ENCODE peak calls at places on chromosomes 16 and 17, in six cellular contexts. T is left ventricle myocardium superior, I is NCI-H774, U is T-helper 2 cell, Q is C1 segment of cervical spinal cord, W is cerebellar nuclear complex. F is an unnamed sample.
A peak's percentile ranks its signal among the peaks of the same experiment; 100 is the strongest.

GRCh38 chr16:19235478-19235877 is 50.1 kb upstream of the CLEC19A start:
- DNase-seq in U (no peak), I (no peak), Q (no peak), W (no peak), T (no peak), F (no peak)

GRCh38 chr17:6455321-6455705 is 11.1 kb downstream of the PIMREG start:
- DNase-seq in T (peak; percentile 52), Q (no peak), I (no peak), W (no peak), U (no peak), F (peak; percentile 23)

GRCh38 chr16:76956394-76956793 is 234.6 kb upstream of the MON1B start:
- DNase-seq in W (no peak), U (no peak), Q (no peak), T (no peak), I (no peak), F (no peak)

GRCh38 chr16:29820730-29821662 is 734 bp downstream of the MVP start:
- DNase-seq in I (no peak), U (no peak), W (no peak), T (peak; percentile 58), Q (no peak), F (no peak)

GRCh38 chr17:14886200-14886739 is 378.9 kb downstream of the PMP22 start:
- DNase-seq in Q (no peak), I (no peak), W (no peak), U (no peak), T (no peak), F (peak; percentile 65)

GRCh38 chr17:45783593-45784292 is 377 bp upstream of the CRHR1 start:
- DNase-seq in I (peak; percentile 39), W (no peak), T (no peak), U (no peak), Q (no peak), F (no peak)

GRCh38 chr16:89442990-89443726 is 47.2 kb downstream of the ANKRD11 start:
- DNase-seq in I (no peak), T (peak; percentile 48), W (no peak), U (no peak), Q (no peak), F (peak; percentile 92)

GRCh38 chr17:44956076-44956475 is 8.5 kb upstream of the KIF18B start:
- DNase-seq in W (no peak), I (no peak), T (peak; percentile 7), U (no peak), Q (no peak), F (no peak)

GRCh38 chr17:74241434-74241833 is 28.1 kb downstream of the TTYH2 start:
- DNase-seq in I (no peak), W (no peak), T (no peak), U (no peak), Q (peak; percentile 47), F (no peak)

GRCh38 chr16:52572656-52573055 is 25.7 kb upstream of the TOX3 start:
- DNase-seq in U (no peak), Q (no peak), I (no peak), W (no peak), T (no peak), F (no peak)

GRCh38 chr17:4856937-4857314 is 23.8 kb downstream of the MINK1 start:
- DNase-seq in Q (peak; percentile 22), U (no peak), I (no peak), W (no peak), T (no peak), F (no peak)

F was measured in foreskin keratinocyte.